ENCODE peak calls at places on chromosomes 6 and 20, in four cellular contexts. H is GM12878, S is K562, I is WTC11. V is an unnamed sample.

GRCh38 chr20:62305765-62306431 is 3.1 kb downstream of the ADRM1 start:
- DNase-seq in H (no peak), S (no peak), I (no peak), V (no peak)

GRCh38 chr6:3568396-3569082 is 111.7 kb upstream of the SLC22A23 start:
- DNase-seq in H (no peak), S (no peak), I (no peak), V (peak)

GRCh38 chr6:17490724-17491123 is 97.3 kb downstream of the CAP2 start:
- DNase-seq in H (no peak), S (no peak), I (no peak), V (no peak)

GRCh38 chr6:10681795-10682194 is 12.6 kb downstream of the C6orf52 start:
- DNase-seq in H (no peak), S (no peak), I (no peak), V (no peak)

GRCh38 chr6:66128238-66128637 is 421.2 kb upstream of the EYS start:
- DNase-seq in H (no peak), S (no peak), I (no peak), V (no peak)

GRCh38 chr20:36575066-36575743 is 1.8 kb downstream of the TGIF2 start:
- DNase-seq in H (no peak), S (peak), I (peak), V (peak)

GRCh38 chr20:31704225-31705119 is 18.2 kb downstream of the BCL2L1 start:
- DNase-seq in H (no peak), S (no peak), I (peak), V (peak)

GRCh38 chr20:43840382-43841070 is 74.1 kb upstream of the TOX2 start:
- DNase-seq in H (no peak), S (no peak), I (peak), V (peak)

GRCh38 chr20:62337558-62338293 is 29.4 kb downstream of the LAMA5 start:
- DNase-seq in H (peak), S (no peak), I (no peak), V (no peak)

GRCh38 chr6:143705564-143705963 is 27.8 kb downstream of the PHACTR2 start:
- DNase-seq in H (no peak), S (no peak), I (no peak), V (peak)

GRCh38 chr6:159969204-159969912 is 476 bp downstream of the IGF2R start:
- DNase-seq in H (no peak), S (no peak), I (peak), V (no peak)

GRCh38 chr20:5353624-5354496 is 37.1 kb upstream of the PROKR2 start:
- DNase-seq in H (no peak), S (no peak), I (no peak), V (no peak)

GRCh38 chr20:44810061-44810390 is 320 bp downstream of the RIMS4 start:
- DNase-seq in H (no peak), S (no peak), I (peak), V (no peak)

GRCh38 chr6:105539879-105540278 is 137.0 kb upstream of the PREP start:
- DNase-seq in H (no peak), S (no peak), I (no peak), V (no peak)

GRCh38 chr6:111777357-111777756 is 95.9 kb downstream of the FYN start:
- DNase-seq in H (no peak), S (no peak), I (no peak), V (no peak)

GRCh38 chr6:142926494-142927273 is 18.3 kb downstream of the HIVEP2 start:
- DNase-seq in H (no peak), S (peak), I (peak), V (peak)

GRCh38 chr6:155448823-155449789 is 6.5 kb downstream of the NOX3 start:
- DNase-seq in H (no peak), S (no peak), I (no peak), V (no peak)

GRCh38 chr6:11094411-11094851 is 797 bp downstream of the SMIM13 start:
- DNase-seq in H (no peak), S (peak), I (peak), V (peak)

GRCh38 chr6:94323853-94324252 is 904.5 kb upstream of the EPHA7 start:
- DNase-seq in H (no peak), S (no peak), I (peak), V (no peak)

GRCh38 chr20:9119776-9120175 is 50.9 kb downstream of the PLCB4 start:
- DNase-seq in H (no peak), S (no peak), I (no peak), V (no peak)

GRCh38 chr20:44776977-44777376 is 31.3 kb downstream of the KCNK15 start:
- DNase-seq in H (no peak), S (peak), I (peak), V (peak)

GRCh38 chr6:166624275-166624674 is 2.8 kb downstream of the RPS6KA2 start:
- DNase-seq in H (no peak), S (no peak), I (no peak), V (no peak)

GRCh38 chr6:100103194-100103593 is 109.2 kb upstream of the MCHR2 start:
- DNase-seq in H (no peak), S (no peak), I (no peak), V (no peak)

GRCh38 chr6:42428326-42429041 is 23.2 kb downstream of the TRERF1 start:
- DNase-seq in H (no peak), S (no peak), I (no peak), V (no peak)

GRCh38 chr20:44626278-44626677 is 25.2 kb downstream of the ADA start:
- DNase-seq in H (no peak), S (no peak), I (no peak), V (no peak)

GRCh38 chr20:50246367-50247195 is 56.0 kb downstream of the CEBPB start:
- DNase-seq in H (no peak), S (no peak), I (no peak), V (no peak)

GRCh38 chr6:38169826-38170526 is 350.4 kb downstream of the ZFAND3 start:
- DNase-seq in H (no peak), S (no peak), I (peak), V (no peak)

GRCh38 chr6:75611702-75612375 is 10.2 kb downstream of the SENP6 start:
- DNase-seq in H (no peak), S (no peak), I (no peak), V (no peak)

GRCh38 chr20:10093087-10093591 is 58.4 kb downstream of the ANKEF1 start:
- DNase-seq in H (no peak), S (no peak), I (no peak), V (no peak)

GRCh38 chr6:137471497-137471896 is 22.7 kb downstream of the OLIG3 start:
- DNase-seq in H (no peak), S (no peak), I (no peak), V (no peak)

GRCh38 chr6:146028250-146028789 is 542 bp upstream of the GRM1 start:
- DNase-seq in H (no peak), S (peak), I (peak), V (peak)

GRCh38 chr6:166675736-166676135 is 48.7 kb upstream of the RPS6KA2 start:
- DNase-seq in H (no peak), S (no peak), I (no peak), V (peak)

GRCh38 chr6:169575365-169575764 is 126.5 kb downstream of the WDR27 start:
- DNase-seq in H (no peak), S (no peak), I (no peak), V (no peak)
- TF ChIP-seq NR2C2 in H (no peak), S (no peak), I (no peak), V (no peak)

GRCh38 chr6:39882567-39882953 is 51.7 kb downstream of the MOCS1 start:
- DNase-seq in H (no peak), S (no peak), I (no peak), V (peak)

GRCh38 chr6:39880521-39881048 is 53.7 kb downstream of the MOCS1 start:
- DNase-seq in H (no peak), S (no peak), I (no peak), V (no peak)

GRCh38 chr6:39879535-39879934 is 54.7 kb downstream of the MOCS1 start:
- DNase-seq in H (no peak), S (no peak), I (no peak), V (no peak)

GRCh38 chr6:39884696-39885095 is 49.6 kb downstream of the MOCS1 start:
- DNase-seq in H (no peak), S (no peak), I (no peak), V (no peak)

GRCh38 chr6:39881851-39882566 is 52.3 kb downstream of the MOCS1 start:
- DNase-seq in H (no peak), S (no peak), I (no peak), V (no peak)
- TF ChIP-seq NR2C2 in H (no peak), S (no peak), I (no peak), V (no peak)

GRCh38 chr6:118318648-118319047 is 229.4 kb upstream of the PLN start:
- DNase-seq in H (no peak), S (no peak), I (no peak), V (no peak)
- TF ChIP-seq NR2C2 in H (no peak), S (no peak), I (no peak), V (no peak)

DNA sequence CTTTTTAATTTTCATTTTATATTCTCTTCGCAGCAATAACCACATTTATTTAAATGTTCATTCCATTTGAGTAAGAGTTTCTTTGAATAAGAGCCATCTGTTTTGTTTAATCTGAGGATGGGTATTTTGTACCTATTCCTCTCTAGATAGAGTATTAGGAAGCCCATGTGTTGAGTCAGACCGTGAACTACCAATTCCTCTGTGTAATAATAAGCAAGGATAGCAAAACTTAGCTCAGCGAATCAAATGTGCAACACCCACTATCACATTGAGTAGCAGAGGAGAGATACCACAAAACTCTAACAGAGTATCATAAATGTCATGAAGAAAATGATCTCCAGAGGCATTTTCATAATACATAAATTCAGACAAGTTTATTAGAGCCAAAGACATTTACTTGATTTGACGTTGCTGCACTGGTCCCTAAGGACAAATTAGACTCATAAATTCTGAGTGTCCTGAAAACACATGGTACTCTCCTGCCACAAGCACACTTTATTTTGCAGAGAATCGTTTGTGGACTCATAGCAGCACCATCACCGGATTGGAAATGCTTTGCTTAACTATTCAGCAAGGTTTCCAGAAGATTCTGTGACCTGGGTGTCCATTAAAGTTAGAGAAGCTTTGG is 245.2 kb downstream of the HAO1 start:
- DNase-seq in H (no peak), S (no peak), I (no peak), V (no peak)
- TF ChIP-seq NR2C2 in H (no peak), S (no peak), I (no peak), V (no peak)

GRCh38 chr6:161135695-161136591 is 137.9 kb downstream of the AGPAT4 start:
- DNase-seq in H (peak), S (no peak), I (no peak), V (peak)

GRCh38 chr6:161134550-161135298 is 139.1 kb downstream of the AGPAT4 start:
- DNase-seq in H (no peak), S (no peak), I (no peak), V (no peak)

GRCh38 chr6:161132384-161132783 is 140.8 kb downstream of the MAP3K4 start:
- DNase-seq in H (no peak), S (no peak), I (no peak), V (no peak)

GRCh38 chr6:161131367-161131766 is 139.8 kb downstream of the MAP3K4 start:
- DNase-seq in H (no peak), S (no peak), I (no peak), V (no peak)

DNA sequence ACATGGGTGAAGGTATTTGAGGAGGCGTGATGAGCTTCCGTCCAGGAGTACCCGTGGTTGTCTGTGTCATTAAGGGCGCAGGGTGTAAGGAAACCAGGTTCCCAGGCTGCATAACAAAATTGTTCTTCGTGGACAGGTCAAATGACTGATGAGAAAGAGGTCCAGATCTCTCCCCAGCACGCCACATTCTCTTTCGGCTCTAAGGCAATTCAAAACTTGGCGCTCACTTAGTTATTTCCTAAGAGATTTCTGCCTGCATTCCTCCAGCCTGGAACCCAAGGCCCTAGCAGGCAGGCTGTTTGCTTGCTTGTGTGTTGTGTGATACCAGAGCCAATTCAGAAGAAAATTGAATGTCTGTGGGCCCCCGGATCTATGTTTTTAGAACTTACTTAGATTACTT is 139.9 kb downstream of the AGPAT4 start:
- DNase-seq in H (no peak), S (no peak), I (no peak), V (no peak)
- TF ChIP-seq NR2C2 in H (no peak), S (no peak), I (no peak), V (no peak)

GRCh38 chr20:47102629-47103028 is 208.0 kb downstream of the EYA2 start:
- DNase-seq in H (no peak), S (no peak), I (no peak), V (no peak)
- TF ChIP-seq NR2C2 in H (no peak), S (no peak), I (no peak), V (no peak)

GRCh38 chr6:150090328-150090727 is 21.4 kb upstream of the ULBP3 start:
- DNase-seq in H (no peak), S (no peak), I (no peak), V (no peak)

GRCh38 chr6:150087336-150087735 is 18.4 kb upstream of the ULBP3 start:
- DNase-seq in H (no peak), S (no peak), I (no peak), V (no peak)

GRCh38 chr6:150088481-150089154 is 19.7 kb upstream of the ULBP3 start:
- DNase-seq in H (no peak), S (no peak), I (no peak), V (no peak)

GRCh38 chr6:150093397-150093796 is 24.5 kb upstream of the ULBP3 start:
- DNase-seq in H (no peak), S (no peak), I (no peak), V (no peak)

DNA sequence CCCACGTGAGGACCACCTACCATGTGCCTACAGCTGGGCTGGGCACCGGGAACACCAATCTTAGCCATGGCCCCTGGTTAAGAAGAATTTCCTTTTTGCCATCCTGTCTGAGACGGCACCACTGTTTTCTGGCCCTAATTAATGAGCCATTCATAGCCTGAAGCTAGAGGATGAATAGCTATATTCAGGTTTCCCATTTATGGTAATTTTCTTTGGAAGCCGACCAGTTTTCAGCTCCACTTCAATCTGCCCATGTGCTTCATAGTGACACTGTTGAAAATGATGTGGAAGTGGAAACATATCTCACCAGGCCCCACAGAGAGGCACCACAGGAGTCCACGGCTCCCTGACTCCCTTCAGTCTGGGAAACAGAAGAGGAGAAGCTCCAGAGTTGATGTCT is 22.5 kb upstream of the ULBP3 start:
- DNase-seq in H (no peak), S (no peak), I (no peak), V (no peak)
- TF ChIP-seq NR2C2 in H (no peak), S (no peak), I (no peak), V (no peak)

V was measured in HepG2.